ENCODE peak calls at places on chromosomes 7 and 10, in seven cellular contexts. S is foreskin fibroblast, W is mammary epithelial cell, K is HL-60, G is fibroblast of pulmonary artery, N is ascending aorta, I is esophagus muscularis mucosa. P is an unnamed sample.

GRCh38 chr7:79046061-79046460 is 407.4 kb downstream of the MAGI2 start:
- DNase-seq in G (no peak), I (no peak), W (no peak), K (no peak), S (no peak), N (no peak), P (peak; percentile 17)

GRCh38 chr7:85851571-85852193 is 664.8 kb upstream of the SEMA3D start:
- DNase-seq in G (peak; percentile 83), I (no peak), W (peak; percentile 13), K (no peak), N (no peak), S (peak; percentile 73), P (peak; percentile 73)

GRCh38 chr10:24894309-24894708 is 58.1 kb downstream of the PRTFDC1 start:
- DNase-seq in W (no peak), K (no peak), N (no peak), G (peak; percentile 82), S (peak; percentile 78), I (no peak), P (peak; percentile 97)

GRCh38 chr10:132062181-132062515 is 3.6 kb upstream of the JAKMIP3 start:
- DNase-seq in I (no peak), K (no peak), N (no peak), S (no peak), W (no peak), G (no peak), P (no peak)

GRCh38 chr10:68560201-68560915 is at the start of gene TET1:
- DNase-seq in K (peak; percentile 61), I (no peak), S (peak; percentile 81), G (peak; percentile 61), W (peak; percentile 35), N (peak; percentile 62), P (peak; percentile 64)

GRCh38 chr10:78276139-78276538 is 242.5 kb downstream of the RPS24 start:
- DNase-seq in K (no peak), I (no peak), W (no peak), S (no peak), G (no peak), N (no peak), P (no peak)

GRCh38 chr7:105250239-105250638 is 138.5 kb downstream of the SRPK2 start:
- DNase-seq in W (no peak), S (no peak), I (no peak), K (no peak), G (peak; percentile 42), N (no peak), P (peak; percentile 23)

GRCh38 chr7:142592664-142593063 is 156.6 kb upstream of the PRSS1 start:
- DNase-seq in S (no peak), G (no peak), I (no peak), K (no peak), N (no peak), W (no peak), P (no peak)

GRCh38 chr10:6162589-6163356 is 40.0 kb upstream of the PFKFB3 start:
- DNase-seq in K (no peak), W (no peak), S (peak; percentile 59), I (no peak), G (peak; percentile 50), N (no peak), P (no peak)

GRCh38 chr7:82534687-82535086 is 91.1 kb upstream of the CACNA2D1 start:
- DNase-seq in I (no peak), N (no peak), G (peak; percentile 50), S (peak; percentile 81), K (no peak), W (peak; percentile 52), P (peak; percentile 80)

GRCh38 chr7:116316838-116317612 is 106.7 kb downstream of the TES start:
- DNase-seq in G (peak; percentile 98), W (peak; percentile 100), K (no peak), I (no peak), S (peak; percentile 98), N (peak; percentile 90), P (peak; percentile 100)

GRCh38 chr7:1979591-1980560 is 252.9 kb downstream of the MAD1L1 start:
- DNase-seq in G (no peak), S (no peak), I (no peak), K (no peak), W (no peak), N (no peak), P (no peak)

GRCh38 chr7:159093351-159093971 is 51.2 kb downstream of the VIPR2 start:
- DNase-seq in W (no peak), K (no peak), G (no peak), N (peak; percentile 65), I (no peak), S (no peak), P (no peak)

GRCh38 chr10:30057421-30057841 is 2.0 kb downstream of the JCAD start:
- DNase-seq in I (no peak), N (peak; percentile 58), K (no peak), W (no peak), G (peak; percentile 16), S (no peak), P (peak; percentile 25)

GRCh38 chr10:22016046-22016705 is 12.6 kb upstream of the DNAJC1 start:
- DNase-seq in W (peak; percentile 14), I (no peak), N (no peak), S (no peak), K (peak; percentile 17), G (no peak), P (peak; percentile 76)

GRCh38 chr10:52979295-52980025 is 206.9 kb upstream of the MBL2 start:
- DNase-seq in I (no peak), S (no peak), W (peak; percentile 8), G (no peak), K (no peak), N (no peak), P (no peak)

GRCh38 chr7:37916017-37916672 is 472 bp downstream of the SFRP4 start:
- DNase-seq in N (peak; percentile 68), K (peak; percentile 14), W (peak; percentile 14), I (no peak), S (peak; percentile 13), G (no peak), P (no peak)

GRCh38 chr7:610531-611280 is 91.1 kb upstream of the PDGFA start:
- DNase-seq in K (no peak), S (peak; percentile 52), G (peak; percentile 71), W (no peak), I (no peak), N (no peak), P (peak; percentile 19)

GRCh38 chr7:47786557-47787248 is 161.6 kb downstream of the PKD1L1 start:
- DNase-seq in S (peak; percentile 99), N (peak; percentile 88), G (peak; percentile 99), W (peak; percentile 99), I (peak; percentile 90), K (no peak), P (peak; percentile 98)

GRCh38 chr7:151317936-151318335 is 23.7 kb upstream of the NUB1 start:
- DNase-seq in G (no peak), S (no peak), K (no peak), I (no peak), N (no peak), W (no peak), P (no peak)

GRCh38 chr7:138338361-138338760 is 121.7 kb upstream of the TRIM24 start:
- DNase-seq in N (no peak), I (no peak), S (no peak), G (peak; percentile 98), K (no peak), W (no peak), P (no peak)

GRCh38 chr10:104293021-104293420 is 24.0 kb downstream of the GSTO2 start:
- DNase-seq in K (no peak), N (no peak), I (no peak), S (peak; percentile 65), W (peak; percentile 53), G (peak; percentile 78), P (peak; percentile 72)

GRCh38 chr10:59177862-59178235 is 1.4 kb downstream of the PHYHIPL start:
- DNase-seq in I (no peak), W (no peak), S (no peak), N (no peak), K (no peak), G (no peak), P (no peak)

GRCh38 chr10:106652279-106652678 is 512.2 kb downstream of the SORCS1 start:
- DNase-seq in W (peak; percentile 62), G (no peak), K (no peak), I (no peak), N (no peak), S (no peak), P (no peak)

GRCh38 chr10:52729259-52730104 is 43.1 kb downstream of the MBL2 start:
- DNase-seq in K (no peak), S (peak; percentile 62), G (peak; percentile 62), N (no peak), W (peak; percentile 18), I (no peak), P (peak; percentile 38)

GRCh38 chr7:25261545-25262135 is 33.4 kb upstream of the NPVF start:
- DNase-seq in N (no peak), S (no peak), I (no peak), G (no peak), K (no peak), W (no peak), P (no peak)
- H3K4me3 ChIP-seq in N (no peak overlapping the region), S (peak overlapping the region; percentile 38), I (peak overlapping the region; percentile 1), G (no peak overlapping the region), K (no peak overlapping the region), W (no peak overlapping the region), P (no peak overlapping the region)

GRCh38 chr10:75019360-75019759 is 92.1 kb upstream of the SAMD8 start:
- DNase-seq in S (peak; percentile 58), W (peak; percentile 7), G (peak; percentile 65), N (no peak), I (no peak), K (peak; percentile 26), P (peak; percentile 50)
- TF ChIP-seq CTCF in S (peak; percentile 21), W (peak; percentile 5), G (peak; percentile 45), N (peak; percentile 11), I (peak; percentile 23), K (no peak), P (peak; percentile 37)

DNA sequence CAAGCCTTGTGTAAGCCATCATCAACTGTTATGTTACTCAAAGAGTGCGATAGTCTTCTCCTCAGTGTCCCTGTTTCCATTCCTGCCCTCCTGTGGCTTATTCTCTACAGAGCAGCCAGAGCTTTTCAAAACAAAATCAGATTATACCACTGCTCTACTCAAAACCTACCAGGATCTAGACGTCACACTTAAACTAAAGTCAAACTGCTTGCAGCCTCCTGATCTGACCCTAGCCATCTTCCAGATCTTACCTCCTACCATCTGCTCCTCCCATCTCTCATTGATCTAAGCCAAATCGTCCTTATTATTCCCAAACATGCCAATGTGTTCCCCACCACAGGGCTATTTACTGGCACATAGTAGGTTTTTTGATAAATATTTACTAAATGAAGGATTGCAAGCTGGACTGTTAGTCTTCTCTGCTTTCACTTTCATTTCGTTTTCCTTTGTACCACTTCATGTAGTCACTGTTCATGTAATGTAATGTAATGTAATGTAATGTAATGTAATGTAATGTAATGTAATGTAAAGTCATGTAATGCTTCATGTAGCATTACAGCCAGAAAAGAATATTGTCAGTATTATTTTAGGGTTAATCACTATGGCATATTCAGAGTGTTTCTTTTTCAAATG is 116.1 kb downstream of the GPR37 start:
- DNase-seq in G (no peak), W (no peak), S (no peak), N (no peak), I (no peak), K (no peak), P (no peak)
- H3K4me3 ChIP-seq in G (no peak overlapping the region), W (peak overlapping the region; percentile 33), S (no peak overlapping the region), N (no peak overlapping the region), I (no peak overlapping the region), K (no peak overlapping the region), P (no peak overlapping the region)

DNA sequence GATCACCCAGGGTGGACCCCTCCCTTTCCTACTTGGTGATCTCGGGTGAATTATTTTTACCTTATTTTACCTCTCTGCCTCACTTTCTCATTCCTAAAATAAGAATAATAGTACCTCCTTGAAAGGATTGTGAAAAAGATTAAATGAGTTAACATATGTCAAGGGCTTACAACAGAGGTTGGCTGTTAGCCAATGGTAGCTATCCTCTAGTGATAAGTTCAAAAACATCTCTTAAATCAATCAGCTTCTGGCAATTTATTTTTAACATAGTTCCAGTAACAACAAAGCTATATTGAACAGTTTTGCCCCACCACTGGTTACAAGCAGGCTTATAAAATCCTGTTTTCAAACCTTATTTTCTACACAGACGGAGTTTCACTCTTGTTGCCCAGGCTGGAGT is 45.4 kb downstream of the TMEM168 start:
- DNase-seq in S (no peak), K (no peak), G (peak; percentile 4), W (no peak), I (no peak), N (no peak), P (peak; percentile 10)
- TF ChIP-seq CTCF in S (no peak), K (no peak), G (no peak), W (no peak), I (no peak), N (no peak), P (no peak)